ENCODE peak calls at places on chromosome 9, in seven cellular contexts. N is HCEC 1CT, I is NCI-H748 treated with DMSO at 0.1 percent for 48 hours, R is ELR, D is hypothalamus, P is skeletal muscle cell, V is A549. T is an unnamed sample.
A peak's percentile ranks its signal among the peaks of the same experiment; 100 is the strongest.

GRCh38 chr9:113909421-113909820 is 33.3 kb downstream of the ZNF618 start:
- DNase-seq in N (no peak), I (no peak), R (no peak), V (no peak), P (no peak), D (no peak), T (no peak)

GRCh38 chr9:1829719-1830118 is 185.4 kb upstream of the SMARCA2 start:
- DNase-seq in I (no peak), N (no peak), R (no peak), P (no peak), D (no peak), V (no peak), T (no peak)

GRCh38 chr9:107491081-107492053 is 1.8 kb upstream of the KLF4 start:
- DNase-seq in N (no peak), V (no peak), P (no peak), I (no peak), D (no peak), R (no peak), T (no peak)

GRCh38 chr9:113508111-113508749 is 44.7 kb downstream of the RGS3 start:
- DNase-seq in P (no peak), V (peak; percentile 26), R (no peak), N (peak; percentile 43), I (no peak), D (no peak), T (peak; percentile 13)

GRCh38 chr9:36987891-36988290 is 46.2 kb downstream of the PAX5 start:
- DNase-seq in I (no peak), N (peak; percentile 29), V (no peak), D (no peak), P (no peak), R (peak; percentile 72), T (peak; percentile 16)

GRCh38 chr9:134871941-134872340 is 8.7 kb upstream of the FCN2 start:
- DNase-seq in I (no peak), P (no peak), R (no peak), D (no peak), V (no peak), N (no peak), T (no peak)

GRCh38 chr9:98726735-98727134 is 18.0 kb upstream of the GABBR2 start:
- DNase-seq in R (peak; percentile 42), V (no peak), P (no peak), N (peak; percentile 67), D (no peak), I (no peak), T (peak; percentile 57)

GRCh38 chr9:80501635-80502034 is 929.9 kb downstream of the TLE4 start:
- DNase-seq in R (peak; percentile 54), I (no peak), V (no peak), N (peak; percentile 39), P (peak; percentile 17), D (no peak), T (no peak)

GRCh38 chr9:131122158-131122557 is 3.2 kb upstream of the NUP214 start:
- DNase-seq in I (no peak), D (no peak), N (no peak), R (no peak), P (no peak), V (no peak), T (no peak)

GRCh38 chr9:19634881-19635280 is 154.0 kb downstream of the SLC24A2 start:
- DNase-seq in P (no peak), V (no peak), D (no peak), R (no peak), I (no peak), N (no peak), T (no peak)

GRCh38 chr9:97853844-97854695 is 1.0 kb downstream of the FOXE1 start:
- DNase-seq in P (no peak), I (peak; percentile 43), D (no peak), R (peak; percentile 39), V (peak; percentile 41), N (no peak), T (no peak)

GRCh38 chr9:122216798-122217418 is 11.8 kb downstream of the LHX6 start:
- DNase-seq in N (no peak), R (no peak), V (no peak), P (no peak), I (no peak), D (no peak), T (no peak)

GRCh38 chr9:29691145-29691544 is 2117.9 kb upstream of the C9orf72 start:
- DNase-seq in P (no peak), V (no peak), I (no peak), N (no peak), D (no peak), R (no peak), T (no peak)

GRCh38 chr9:17906204-17906840 is 327.5 kb downstream of the SH3GL2 start:
- DNase-seq in V (no peak), N (no peak), R (no peak), I (no peak), P (no peak), D (no peak), T (no peak)

GRCh38 chr9:88976186-88976887 is 14.9 kb upstream of the S1PR3 start:
- DNase-seq in N (no peak), D (no peak), P (no peak), I (no peak), R (no peak), V (no peak), T (no peak)

GRCh38 chr9:96522371-96522770 is 72.4 kb downstream of the HABP4 start:
- DNase-seq in I (no peak), N (no peak), V (no peak), D (no peak), P (no peak), R (no peak), T (no peak)

GRCh38 chr9:81028504-81028903 is 660.8 kb downstream of the TLE1 start:
- DNase-seq in V (peak; percentile 66), N (peak; percentile 98), P (peak; percentile 95), R (peak; percentile 98), I (no peak), D (no peak), T (peak; percentile 89)

GRCh38 chr9:131008563-131008908 is 438 bp upstream of the LAMC3 start:
- DNase-seq in R (no peak), I (peak; percentile 34), V (no peak), D (no peak), P (no peak), N (no peak), T (no peak)

GRCh38 chr9:135971892-135972291 is 10.7 kb upstream of the UBAC1 start:
- DNase-seq in N (no peak), R (no peak), V (peak; percentile 38), P (no peak), I (no peak), D (no peak), T (no peak)

GRCh38 chr9:128554155-128554862 is 1.9 kb downstream of the SPTAN1 start:
- DNase-seq in V (peak; percentile 72), N (peak; percentile 89), R (peak; percentile 95), D (no peak), P (peak; percentile 73), I (no peak), T (peak; percentile 93)

GRCh38 chr9:126980231-126980630 is 65.6 kb downstream of the RALGPS1 start:
- DNase-seq in N (no peak), I (no peak), R (no peak), V (no peak), D (no peak), P (no peak), T (peak; percentile 37)

GRCh38 chr9:6134661-6135177 is 80.9 kb upstream of the IL33 start:
- DNase-seq in I (no peak), R (peak; percentile 41), V (no peak), P (no peak), N (peak; percentile 60), D (no peak), T (no peak)

GRCh38 chr9:136725612-136726011 is 13.2 kb downstream of the DIPK1B start:
- DNase-seq in I (no peak), P (no peak), V (no peak), N (peak; percentile 28), R (peak; percentile 81), D (no peak), T (no peak)

GRCh38 chr9:116437411-116438370 is 249.4 kb upstream of the TRIM32 start:
- DNase-seq in D (no peak), P (no peak), V (no peak), I (no peak), R (no peak), N (no peak), T (no peak)

GRCh38 chr9:2727966-2728613 is 10.8 kb downstream of the KCNV2 start:
- DNase-seq in P (peak; percentile 20), D (no peak), V (no peak), I (peak; percentile 84), R (peak; percentile 72), N (peak; percentile 81), T (peak; percentile 74)

GRCh38 chr9:91421022-91421765 is 2.4 kb downstream of the NFIL3 start:
- DNase-seq in D (no peak), V (no peak), R (peak; percentile 59), P (no peak), N (peak; percentile 27), I (no peak), T (peak; percentile 62)

GRCh38 chr9:15909297-15909696 is 356.5 kb downstream of the CCDC171 start:
- DNase-seq in V (no peak), R (no peak), D (no peak), N (no peak), P (peak; percentile 85), I (no peak), T (peak; percentile 91)

GRCh38 chr9:127912882-127913281 is 4.0 kb downstream of the ST6GALNAC4 start:
- DNase-seq in P (no peak), D (no peak), R (no peak), I (no peak), N (no peak), V (no peak), T (no peak)